ENCODE peak calls at places on chromosomes 6 and 20, in eight cellular contexts. Q is GM18507; J is SW480; O is stimulated activated naive CD8-positive, alpha-beta T cell treated with anti-CD3 and anti-CD28 coated beads, Interleukin-15, Interleukin-2, amounts not matched to agents 100 U/mL and 50 U/mL, for 24 hours; I is amniotic epithelial cell; Z is GM23338; B is SJSA1; F is AG04450. S is an unnamed sample.

GRCh38 chr6:155400022-155400965 is 55.3 kb downstream of the NOX3 start:
- DNase-seq in Q (no peak), J (no peak), O (no peak), I (no peak), Z (no peak), B (no peak), F (no peak), S (peak)

GRCh38 chr6:150590448-150590847 is 9.2 kb upstream of the PLEKHG1 start:
- DNase-seq in Q (no peak), J (no peak), O (no peak), I (no peak), Z (no peak), B (no peak), F (no peak), S (no peak)

GRCh38 chr20:23163562-23163961 is 77.4 kb upstream of the CD93 start:
- DNase-seq in Q (no peak), J (no peak), O (no peak), I (no peak), Z (no peak), B (no peak), F (no peak), S (no peak)

GRCh38 chr6:157538163-157538562 is 157.2 kb downstream of the ZDHHC14 start:
- DNase-seq in Q (no peak), J (no peak), O (no peak), I (no peak), Z (no peak), B (no peak), F (no peak), S (no peak)

GRCh38 chr6:109241199-109241598 is 141.1 kb downstream of the CD164 start:
- DNase-seq in Q (no peak), J (no peak), O (no peak), I (peak), Z (no peak), B (no peak), F (no peak), S (peak)

GRCh38 chr6:131960371-131961133 is 9.4 kb upstream of the CCN2 start:
- DNase-seq in Q (no peak), J (no peak), O (no peak), I (no peak), Z (no peak), B (no peak), F (no peak), S (peak)

GRCh38 chr6:118776607-118777549 is 117.1 kb upstream of the ASF1A start:
- DNase-seq in Q (peak), J (peak), O (peak), I (peak), Z (peak), B (peak), F (peak), S (peak)

GRCh38 chr20:44011251-44011940 is 96.7 kb downstream of the TOX2 start:
- DNase-seq in Q (no peak), J (no peak), O (no peak), I (no peak), Z (no peak), B (no peak), F (no peak), S (no peak)

GRCh38 chr20:17684077-17684888 is 2.2 kb upstream of the RRBP1 start:
- DNase-seq in Q (no peak), J (no peak), O (no peak), I (no peak), Z (no peak), B (no peak), F (no peak), S (no peak)

GRCh38 chr6:153032255-153032882 is 29.9 kb upstream of the MTRF1L start:
- DNase-seq in Q (no peak), J (peak), O (no peak), I (peak), Z (peak), B (peak), F (peak), S (peak)

GRCh38 chr6:110646951-110647910 is 168.0 kb downstream of the CDK19 start:
- DNase-seq in Q (no peak), J (no peak), O (peak), I (no peak), Z (peak), B (no peak), F (no peak), S (no peak)

GRCh38 chr20:58699246-58700107 is 6.9 kb downstream of the NPEPL1 start:
- DNase-seq in Q (no peak), J (no peak), O (no peak), I (peak), Z (no peak), B (no peak), F (no peak), S (no peak)

GRCh38 chr20:11675920-11676617 is 241.6 kb upstream of the BTBD3 start:
- DNase-seq in Q (no peak), J (no peak), O (no peak), I (no peak), Z (no peak), B (no peak), F (no peak), S (no peak)

GRCh38 chr20:25525857-25526256 is 59.5 kb downstream of the NINL start:
- DNase-seq in Q (no peak), J (peak), O (no peak), I (peak), Z (no peak), B (peak), F (peak), S (peak)

GRCh38 chr6:52077180-52077884 is 10.1 kb downstream of the PKHD1 start:
- DNase-seq in Q (no peak), J (no peak), O (no peak), I (no peak), Z (peak), B (no peak), F (no peak), S (no peak)

GRCh38 chr20:46293084-46293483 is 15.2 kb downstream of the CDH22 start:
- DNase-seq in Q (no peak), J (peak), O (no peak), I (peak), Z (peak), B (peak), F (peak), S (peak)

GRCh38 chr20:5938456-5939029 is 11.8 kb downstream of the TRMT6 start:
- DNase-seq in Q (no peak), J (no peak), O (no peak), I (no peak), Z (no peak), B (no peak), F (no peak), S (no peak)

GRCh38 chr6:158703840-158704822 is 54.3 kb downstream of the SYTL3 start:
- DNase-seq in Q (peak), J (peak), O (peak), I (peak), Z (peak), B (peak), F (no peak), S (peak)

S was measured in adipocyte.